ENCODE peak calls at places on chromosomes 12 and 14, in nine cellular contexts. D, X, E, M, W, B, Z, H and L are unnamed samples.

GRCh38 chr12:119354187-119354586 is 19.7 kb downstream of the CCDC60 start:
- DNase-seq in D (no peak), X (no peak), E (no peak), M (no peak), W (no peak), B (no peak), Z (no peak), H (no peak), L (no peak)

GRCh38 chr12:109540526-109541411 is 32.5 kb downstream of the MMAB start:
- DNase-seq in D (no peak), X (peak; percentile 51), E (no peak), M (no peak), W (no peak), B (no peak), Z (no peak), H (no peak), L (no peak)

GRCh38 chr12:70354777-70355176 is 11.3 kb upstream of the KCNMB4 start:
- DNase-seq in D (no peak), X (no peak), E (no peak), M (no peak), W (no peak), B (no peak), Z (no peak), H (no peak), L (no peak)

GRCh38 chr14:55129086-55129427 is at the start of gene LGALS3:
- DNase-seq in D (peak; percentile 87), X (no peak), E (peak; percentile 90), M (peak; percentile 62), W (peak; percentile 51), B (no peak), Z (peak; percentile 94), H (no peak), L (no peak)

GRCh38 chr14:22024117-22024516 is 350.5 kb upstream of the OR4E1 start:
- DNase-seq in D (no peak), X (no peak), E (no peak), M (no peak), W (no peak), B (no peak), Z (no peak), H (no peak), L (no peak)

GRCh38 chr14:41167040-41167439 is 439.6 kb upstream of the LRFN5 start:
- DNase-seq in D (no peak), X (no peak), E (no peak), M (no peak), W (no peak), B (no peak), Z (no peak), H (no peak), L (no peak)

GRCh38 chr14:23025181-23025788 is 9.4 kb downstream of the PSMB5 start:
- DNase-seq in D (no peak), X (no peak), E (no peak), M (no peak), W (no peak), B (no peak), Z (no peak), H (no peak), L (no peak)

GRCh38 chr14:67514650-67515385 is 18.3 kb upstream of the PLEKHH1 start:
- DNase-seq in D (peak; percentile 50), X (peak; percentile 37), E (peak; percentile 65), M (peak; percentile 24), W (peak; percentile 33), B (no peak), Z (peak; percentile 76), H (no peak), L (peak; percentile 62)

GRCh38 chr12:93443576-93443975 is 1.8 kb upstream of the UBE2N start:
- DNase-seq in D (no peak), X (no peak), E (no peak), M (no peak), W (no peak), B (no peak), Z (no peak), H (no peak), L (no peak)

GRCh38 chr12:104399750-104400612 is 56.8 kb upstream of the CHST11 start:
- DNase-seq in D (no peak), X (no peak), E (no peak), M (no peak), W (no peak), B (no peak), Z (no peak), H (no peak), L (no peak)

GRCh38 chr12:22986997-22987396 is 362.0 kb downstream of the ETNK1 start:
- DNase-seq in D (no peak), X (no peak), E (no peak), M (no peak), W (no peak), B (no peak), Z (no peak), H (no peak), L (no peak)

GRCh38 chr14:36256131-36256801 is 64.2 kb downstream of the MBIP start:
- DNase-seq in D (peak; percentile 65), X (no peak), E (no peak), M (no peak), W (no peak), B (no peak), Z (no peak), H (no peak), L (no peak)

GRCh38 chr12:47843226-47843980 is 23.7 kb upstream of the HDAC7 start:
- DNase-seq in D (no peak), X (no peak), E (no peak), M (no peak), W (no peak), B (no peak), Z (no peak), H (no peak), L (no peak)

GRCh38 chr14:42884100-42884499 is 1277.4 kb downstream of the LRFN5 start:
- DNase-seq in D (no peak), X (no peak), E (no peak), M (no peak), W (peak; percentile 93), B (peak; percentile 79), Z (no peak), H (no peak), L (no peak)

GRCh38 chr14:104803916-104804371 is 3.0 kb downstream of the ZBTB42 start:
- DNase-seq in D (no peak), X (no peak), E (no peak), M (no peak), W (peak; percentile 28), B (no peak), Z (no peak), H (no peak), L (no peak)
- H3K27ac ChIP-seq in D (no peak overlapping the region), X (no peak overlapping the region), E (no peak overlapping the region), M (no peak overlapping the region), W (no peak overlapping the region), B (no peak overlapping the region), Z (no peak overlapping the region), H (no peak overlapping the region), L (no peak overlapping the region)

GRCh38 chr12:64452559-64453329 is 824 bp downstream of the TBK1 start:
- DNase-seq in D (peak; percentile 33), X (no peak), E (no peak), M (no peak), W (peak; percentile 90), B (peak; percentile 41), Z (no peak), H (no peak), L (no peak)

GRCh38 chr12:64456119-64456518 is 4.2 kb downstream of the TBK1 start:
- DNase-seq in D (no peak), X (no peak), E (no peak), M (no peak), W (no peak), B (no peak), Z (no peak), H (no peak), L (no peak)

GRCh38 chr12:64450057-64450640 is 1.8 kb upstream of the TBK1 start:
- DNase-seq in D (no peak), X (no peak), E (no peak), M (no peak), W (no peak), B (no peak), Z (no peak), H (no peak), L (no peak)

GRCh38 chr12:64450711-64451486 is 1.0 kb upstream of the TBK1 start:
- DNase-seq in D (no peak), X (no peak), E (no peak), M (no peak), W (peak; percentile 19), B (no peak), Z (no peak), H (no peak), L (no peak)

DNA sequence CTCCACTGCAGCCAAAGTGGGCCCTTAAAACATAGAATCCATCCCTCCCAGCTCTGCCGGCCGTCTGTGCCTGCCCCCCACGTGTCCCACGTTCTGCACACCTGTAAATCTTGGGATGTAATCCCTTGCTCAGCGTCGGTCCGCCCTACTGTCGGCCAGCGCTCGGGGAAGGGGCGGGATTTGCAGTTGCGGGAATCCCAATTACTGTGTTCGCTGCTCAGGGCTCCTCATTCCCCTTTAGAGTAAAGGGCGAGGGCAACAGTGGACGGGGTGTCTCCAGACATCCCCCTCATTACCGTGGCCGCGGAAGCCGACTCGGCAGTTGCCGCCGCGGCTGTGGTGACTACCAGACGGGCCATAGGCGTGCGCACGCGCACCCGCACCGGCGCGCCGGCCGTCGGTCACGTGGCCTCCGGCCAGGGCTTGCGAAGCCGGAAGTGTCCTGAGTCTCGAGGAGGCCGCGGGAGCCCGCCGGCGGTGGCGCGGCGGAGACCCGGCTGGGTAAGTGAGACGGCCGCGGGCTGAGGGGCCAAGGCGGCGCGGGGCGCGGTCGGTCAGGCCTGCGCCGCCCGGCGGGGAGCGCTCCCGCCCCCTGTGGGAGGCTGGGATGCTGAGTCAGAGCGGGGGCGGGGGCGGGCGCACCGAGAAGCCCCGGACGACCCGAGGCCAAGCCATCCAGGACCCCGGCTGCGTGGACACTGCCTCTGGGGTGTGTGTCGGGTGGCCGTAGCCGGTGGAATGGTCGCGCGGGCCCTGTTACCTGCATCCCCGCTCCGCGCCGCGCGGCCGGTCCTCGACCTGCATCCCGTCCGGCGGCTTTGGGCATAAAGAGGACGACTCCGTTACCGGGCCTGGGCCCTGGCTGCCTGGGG is at the start of gene TBK1:
- DNase-seq in D (peak; percentile 93), X (peak; percentile 91), E (peak; percentile 94), M (peak; percentile 88), W (peak; percentile 84), B (peak; percentile 57), Z (peak; percentile 97), H (peak; percentile 97), L (peak; percentile 49)
- TF ChIP-seq CTCF in D (no peak), X (peak; percentile 40), E (no peak), M (peak; percentile 12), W (peak; percentile 4), B (no peak), Z (no peak), H (no peak), L (no peak)

DNA sequence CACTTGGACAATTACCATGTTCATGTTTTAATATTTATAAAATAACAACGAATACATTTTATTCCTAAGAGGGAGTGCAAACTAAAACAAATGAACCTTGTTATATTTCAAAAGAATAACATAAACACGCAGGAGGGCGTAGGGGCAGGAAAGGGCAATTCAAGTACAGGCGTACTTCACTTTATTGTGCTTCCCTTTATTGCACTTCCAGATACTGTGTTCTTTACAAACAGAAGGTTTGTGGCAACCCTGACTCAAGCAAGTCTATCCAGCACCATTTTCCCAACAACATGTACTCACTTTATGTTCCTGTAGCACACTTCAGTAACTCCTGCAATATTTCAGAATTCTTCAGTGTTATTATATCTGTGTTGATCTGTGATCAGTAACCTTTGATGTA is 84.7 kb upstream of the PLEKHA5 start:
- DNase-seq in D (no peak), X (no peak), E (no peak), M (no peak), W (no peak), B (no peak), Z (no peak), H (no peak), L (no peak)
- H3K27ac ChIP-seq in D (no peak overlapping the region), X (no peak overlapping the region), E (no peak overlapping the region), M (no peak overlapping the region), W (no peak overlapping the region), B (no peak overlapping the region), Z (no peak overlapping the region), H (no peak overlapping the region), L (no peak overlapping the region)

GRCh38 chr14:51704465-51705050 is 52.8 kb downstream of the FRMD6 start:
- DNase-seq in D (no peak), X (no peak), E (no peak), M (no peak), W (no peak), B (no peak), Z (no peak), H (no peak), L (no peak)
- TF ChIP-seq CTCF in D (no peak), X (no peak), E (no peak), M (no peak), W (no peak), B (no peak), Z (no peak), H (no peak), L (no peak)